ENCODE peak calls at places on chromosomes 6 and 20, in ten cellular contexts. D, V, T, W, M, X, K, Y, E and R are unnamed samples.

GRCh38 chr6:55953384-55953783 is 78.0 kb upstream of the BMP5 start:
- DNase-seq in V (peak), T (no peak), D (no peak), X (no peak), K (no peak), Y (no peak), E (no peak), M (no peak), W (no peak), R (peak)

GRCh38 chr20:24667689-24668383 is 198.4 kb downstream of the SYNDIG1 start:
- DNase-seq in V (no peak), M (no peak), T (no peak), D (no peak), W (no peak), Y (no peak), E (no peak), K (no peak), X (no peak), R (no peak)

GRCh38 chr6:118618676-118619377 is 32.6 kb downstream of the CEP85L start:
- DNase-seq in W (peak), V (peak), M (peak), E (peak), X (peak), D (peak), Y (peak), T (peak), K (peak), R (peak)

GRCh38 chr6:90764001-90764400 is 177.1 kb upstream of the MAP3K7 start:
- DNase-seq in K (no peak), M (no peak), D (no peak), T (no peak), X (no peak), Y (no peak), W (no peak), V (no peak), E (no peak), R (no peak)

GRCh38 chr6:116144590-116144989 is 18.7 kb upstream of the COL10A1 start:
- DNase-seq in X (no peak), W (no peak), M (no peak), Y (no peak), D (no peak), E (no peak), V (no peak), T (no peak), K (no peak), R (no peak)

GRCh38 chr6:25898289-25898977 is 24.4 kb upstream of the SLC17A3 start:
- DNase-seq in D (no peak), K (no peak), X (no peak), Y (no peak), E (no peak), T (no peak), M (no peak), V (no peak), W (no peak), R (no peak)

GRCh38 chr20:16125810-16126209 is 447.4 kb downstream of the KIF16B start:
- DNase-seq in E (no peak), M (no peak), X (no peak), W (no peak), Y (no peak), V (no peak), K (no peak), T (no peak), D (no peak), R (no peak)

GRCh38 chr6:128271011-128271410 is 249.4 kb downstream of the PTPRK start:
- DNase-seq in E (no peak), Y (no peak), T (no peak), M (no peak), K (no peak), V (no peak), D (no peak), W (no peak), X (no peak), R (no peak)

GRCh38 chr20:9837634-9838033 is 1.2 kb downstream of the PAK5 start:
- DNase-seq in W (no peak), M (no peak), Y (no peak), D (no peak), K (no peak), V (no peak), T (no peak), X (no peak), E (no peak), R (peak)

GRCh38 chr6:169890049-169890448 is 138.6 kb downstream of the ERMARD start:
- DNase-seq in E (no peak), D (no peak), Y (no peak), X (no peak), K (peak), W (no peak), M (no peak), T (no peak), V (no peak), R (peak)

GRCh38 chr6:157368359-157369049 is 12.5 kb upstream of the ZDHHC14 start:
- DNase-seq in W (no peak), M (no peak), E (no peak), V (no peak), K (no peak), T (no peak), Y (no peak), X (no peak), D (no peak), R (no peak)

GRCh38 chr6:15066433-15067337 is 179.2 kb upstream of the JARID2 start:
- DNase-seq in X (peak), W (peak), M (no peak), Y (no peak), V (no peak), K (no peak), T (no peak), E (no peak), D (peak), R (no peak)

GRCh38 chr6:56574292-56574691 is 68.4 kb downstream of the DST start:
- DNase-seq in D (no peak), W (no peak), E (no peak), T (no peak), K (no peak), M (no peak), V (no peak), X (no peak), Y (no peak), R (no peak)

GRCh38 chr6:67897998-67898607 is 737.0 kb upstream of the ADGRB3 start:
- DNase-seq in W (no peak), D (no peak), Y (no peak), K (no peak), X (no peak), M (no peak), V (no peak), E (no peak), T (no peak), R (no peak)

GRCh38 chr6:67642582-67642981 is 992.5 kb upstream of the ADGRB3 start:
- DNase-seq in M (no peak), E (no peak), V (no peak), K (no peak), X (no peak), Y (no peak), W (no peak), T (no peak), D (no peak), R (no peak)

GRCh38 chr6:49539102-49539501 is 11.4 kb upstream of the C6orf141 start:
- DNase-seq in W (no peak), M (no peak), Y (no peak), V (no peak), E (no peak), K (no peak), X (no peak), T (no peak), D (no peak), R (no peak)

GRCh38 chr6:162055365-162055764 is 672.2 kb downstream of the PRKN start:
- DNase-seq in M (no peak), K (no peak), V (no peak), X (no peak), E (no peak), D (no peak), W (no peak), Y (no peak), T (no peak), R (no peak)

GRCh38 chr6:157813191-157813590 is 9.9 kb upstream of the SNX9 start:
- DNase-seq in Y (no peak), T (no peak), D (peak), E (no peak), V (no peak), M (no peak), K (no peak), W (no peak), X (peak), R (no peak)

GRCh38 chr6:40922281-40922680 is 116.7 kb downstream of the UNC5CL start:
- DNase-seq in W (no peak), K (no peak), X (no peak), M (no peak), E (no peak), T (no peak), D (no peak), Y (no peak), V (no peak), R (no peak)

GRCh38 chr6:92716638-92717037 is 702.7 kb downstream of the EPHA7 start:
- DNase-seq in D (no peak), V (no peak), Y (no peak), M (no peak), X (no peak), E (no peak), T (no peak), K (no peak), W (no peak), R (no peak)

GRCh38 chr6:160041608-160042007 is 72.7 kb downstream of the IGF2R start:
- DNase-seq in W (peak), E (no peak), T (no peak), V (peak), Y (no peak), M (no peak), X (peak), K (no peak), D (peak), R (no peak)

GRCh38 chr6:144334150-144334708 is 49.1 kb downstream of the UTRN start:
- DNase-seq in E (no peak), K (peak), D (no peak), X (no peak), V (no peak), W (peak), M (peak), Y (no peak), T (peak), R (no peak)

GRCh38 chr6:1379026-1379809 is 10.2 kb upstream of the FOXF2 start:
- DNase-seq in M (no peak), V (no peak), X (no peak), D (no peak), E (no peak), W (no peak), T (no peak), K (no peak), Y (no peak), R (no peak)

GRCh38 chr20:45890077-45890996 is 671 bp downstream of the NEURL2 start:
- DNase-seq in T (no peak), X (peak), V (peak), Y (no peak), E (no peak), W (peak), K (no peak), M (no peak), D (peak), R (peak)

GRCh38 chr6:106199998-106200397 is 113.9 kb downstream of the PRDM1 start:
- DNase-seq in D (no peak), Y (no peak), W (no peak), T (no peak), X (no peak), K (no peak), M (no peak), E (no peak), V (no peak), R (no peak)

GRCh38 chr6:136994782-136995181 is 50.0 kb downstream of the IL20RA start:
- DNase-seq in E (no peak), D (no peak), Y (no peak), V (peak), W (no peak), M (no peak), K (peak), T (no peak), X (no peak), R (peak)